ENCODE peak calls at places on chromosomes 3 and 15, in nine cellular contexts. E is K562, B is tibial nerve, F is thyroid gland, P is Peyer's patch, T is breast epithelium, I is body of pancreas, M is lower leg skin, D is suprapubic skin. S is an unnamed sample.

GRCh38 chr3:151630938-151631417 is 102.7 kb upstream of the AADACL2 start:
- DNase-seq in E (peak), B (no peak), F (no peak), P (no peak), T (no peak), I (peak), M (no peak), D (no peak), S (no peak)

GRCh38 chr3:42192334-42193200 is 73.4 kb downstream of the CCK start:
- DNase-seq in E (no peak), B (no peak), F (no peak), P (no peak), T (no peak), I (no peak), M (no peak), D (no peak), S (peak)

GRCh38 chr3:190369701-190370295 is 18.2 kb upstream of the CLDN16 start:
- DNase-seq in E (no peak), B (no peak), F (no peak), P (no peak), T (no peak), I (no peak), M (no peak), D (no peak), S (no peak)

GRCh38 chr3:68935778-68936177 is 3.4 kb upstream of the TAFA4 start:
- DNase-seq in E (no peak), B (no peak), F (no peak), P (no peak), T (no peak), I (no peak), M (no peak), D (no peak), S (no peak)

GRCh38 chr3:66406186-66406585 is 94.6 kb downstream of the LRIG1 start:
- DNase-seq in E (no peak), B (no peak), F (no peak), P (peak), T (no peak), I (no peak), M (no peak), D (no peak), S (no peak)

GRCh38 chr3:100521439-100521845 is 29.0 kb downstream of the TMEM45A start:
- DNase-seq in E (no peak), B (no peak), F (no peak), P (no peak), T (peak), I (no peak), M (peak), D (no peak), S (no peak)

GRCh38 chr15:73906346-73907017 is 19.8 kb upstream of the LOXL1 start:
- DNase-seq in E (no peak), B (no peak), F (no peak), P (peak), T (no peak), I (no peak), M (no peak), D (no peak), S (no peak)

GRCh38 chr3:49916686-49917085 is 12.9 kb downstream of the MON1A start:
- DNase-seq in E (no peak), B (no peak), F (no peak), P (no peak), T (no peak), I (no peak), M (no peak), D (no peak), S (no peak)

GRCh38 chr3:128805771-128806170 is 73.6 kb upstream of the ACAD9 start:
- DNase-seq in E (no peak), B (no peak), F (no peak), P (no peak), T (no peak), I (no peak), M (no peak), D (no peak), S (no peak)

GRCh38 chr3:51436998-51437639 is 46.0 kb downstream of the RBM15B start:
- DNase-seq in E (no peak), B (no peak), F (no peak), P (no peak), T (no peak), I (no peak), M (no peak), D (no peak), S (peak)

GRCh38 chr3:160622263-160623045 is 54.5 kb upstream of the ARL14 start:
- DNase-seq in E (no peak), B (no peak), F (no peak), P (no peak), T (no peak), I (no peak), M (no peak), D (no peak), S (no peak)

GRCh38 chr15:41928100-41928499 is 34.2 kb upstream of the SPTBN5 start:
- DNase-seq in E (no peak), B (no peak), F (no peak), P (no peak), T (no peak), I (no peak), M (no peak), D (no peak), S (no peak)

GRCh38 chr15:41928637-41929620 is 35.1 kb upstream of the SPTBN5 start:
- DNase-seq in E (no peak), B (no peak), F (peak), P (no peak), T (no peak), I (no peak), M (peak), D (no peak), S (no peak)

GRCh38 chr15:41927516-41927915 is 33.7 kb upstream of the SPTBN5 start:
- DNase-seq in E (no peak), B (no peak), F (no peak), P (no peak), T (no peak), I (no peak), M (no peak), D (no peak), S (no peak)

GRCh38 chr15:41925209-41925608 is 31.4 kb upstream of the SPTBN5 start:
- DNase-seq in E (no peak), B (no peak), F (no peak), P (no peak), T (peak), I (no peak), M (no peak), D (no peak), S (no peak)

DNA sequence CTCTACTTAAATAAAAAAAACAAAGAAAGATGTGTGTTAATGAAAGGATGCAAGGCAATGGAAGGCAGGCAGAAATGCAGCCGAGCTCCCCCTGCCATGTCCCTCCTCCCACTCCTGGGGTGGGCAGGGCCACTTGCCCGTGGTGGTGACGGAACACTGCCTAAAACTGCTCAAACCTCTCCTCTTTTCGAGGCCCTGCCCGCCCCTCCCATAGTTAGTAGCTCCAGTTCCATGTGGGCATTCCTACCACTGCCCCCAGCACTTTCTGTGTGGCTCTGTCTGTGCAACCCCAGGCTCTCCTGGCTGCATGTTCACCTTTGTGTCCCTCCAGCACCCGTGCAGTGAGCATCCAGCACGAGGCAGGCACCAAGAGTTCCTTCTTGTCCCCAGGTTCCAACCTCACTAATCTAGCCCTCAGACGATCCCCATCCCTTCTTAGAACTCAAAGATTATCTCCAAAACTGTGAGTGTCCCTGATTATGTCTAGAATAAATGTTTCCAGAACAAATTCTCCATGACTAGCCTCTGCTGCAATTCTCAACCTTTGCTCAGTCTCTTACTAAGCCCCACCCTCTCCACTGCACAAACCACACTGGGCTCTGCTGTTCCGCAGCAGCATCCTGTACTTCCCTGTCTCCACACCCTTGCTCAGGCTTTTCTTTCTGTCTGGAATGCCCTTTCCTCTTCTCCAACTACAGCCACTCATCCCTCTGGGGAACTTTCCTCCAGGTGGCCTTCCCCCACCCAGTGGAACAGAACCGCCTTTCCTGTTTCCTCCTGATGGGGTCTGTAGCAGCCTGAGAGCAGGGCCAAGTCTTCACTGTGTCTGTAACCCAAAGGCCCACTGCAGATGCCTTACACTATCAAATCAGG is 32.6 kb upstream of the SPTBN5 start:
- DNase-seq in E (no peak), B (no peak), F (no peak), P (no peak), T (no peak), I (no peak), M (no peak), D (no peak), S (no peak)
- TF ChIP-seq POLR2A in E (no peak), B (no peak), F (no peak), P (no peak), T (no peak), I (no peak), M (no peak), D (no peak), S (no peak)

DNA sequence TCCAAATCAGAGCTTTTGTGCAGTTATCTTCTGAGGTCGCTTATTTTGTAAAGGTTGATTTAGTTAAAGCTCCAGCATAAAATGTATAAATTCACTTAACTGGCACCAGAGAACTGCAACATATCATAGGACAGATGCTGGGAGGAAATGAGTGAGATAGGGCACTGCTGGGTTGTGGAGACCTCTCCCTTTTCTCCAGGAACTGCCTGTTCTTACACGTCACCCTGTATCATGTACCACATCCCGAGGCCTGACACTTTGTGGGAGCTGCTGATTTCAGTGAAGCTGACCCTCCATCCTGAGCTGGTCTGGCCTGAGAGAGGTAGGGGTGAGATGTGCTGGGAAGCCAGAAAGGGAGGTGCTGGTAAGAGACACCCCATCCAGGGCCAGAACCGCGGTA is 213.8 kb upstream of the FEZF2 start:
- DNase-seq in E (no peak), B (no peak), F (no peak), P (no peak), T (no peak), I (no peak), M (no peak), D (no peak), S (no peak)
- TF ChIP-seq POLR2A in E (no peak), B (no peak), F (no peak), P (no peak), T (no peak), I (no peak), M (no peak), D (no peak), S (no peak)

GRCh38 chr3:184344579-184345350 is 7.4 kb downstream of the FAM131A start:
- DNase-seq in E (no peak), B (no peak), F (peak), P (no peak), T (no peak), I (no peak), M (no peak), D (no peak), S (no peak)

GRCh38 chr3:184346480-184346879 is 9.1 kb downstream of the FAM131A start:
- DNase-seq in E (no peak), B (no peak), F (no peak), P (no peak), T (no peak), I (no peak), M (no peak), D (no peak), S (no peak)

GRCh38 chr3:184347321-184348056 is 10.1 kb downstream of the FAM131A start:
- DNase-seq in E (no peak), B (no peak), F (peak), P (no peak), T (no peak), I (no peak), M (no peak), D (no peak), S (no peak)

GRCh38 chr3:184348057-184348382 is 10.6 kb downstream of the FAM131A start:
- DNase-seq in E (no peak), B (no peak), F (peak), P (no peak), T (no peak), I (no peak), M (no peak), D (no peak), S (no peak)

DNA sequence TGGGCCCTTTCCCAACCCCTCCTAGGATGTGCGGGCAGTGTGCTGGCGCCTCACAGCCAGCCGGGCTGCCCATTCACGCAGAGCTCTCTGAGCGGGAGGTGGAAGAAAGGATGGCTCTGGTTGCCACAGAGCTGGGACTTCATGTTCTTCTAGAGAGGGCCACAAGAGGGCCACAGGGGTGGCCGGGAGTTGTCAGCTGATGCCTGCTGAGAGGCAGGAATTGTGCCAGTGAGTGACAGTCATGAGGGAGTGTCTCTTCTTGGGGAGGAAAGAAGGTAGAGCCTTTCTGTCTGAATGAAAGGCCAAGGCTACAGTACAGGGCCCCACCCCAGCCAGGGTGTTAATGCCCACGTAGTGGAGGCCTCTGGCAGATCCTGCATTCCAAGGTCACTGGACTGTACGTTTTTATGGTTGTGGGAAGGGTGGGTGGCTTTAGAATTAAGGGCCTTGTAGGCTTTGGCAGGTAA is 8.3 kb downstream of the FAM131A start:
- DNase-seq in E (peak), B (no peak), F (peak), P (peak), T (peak), I (peak), M (peak), D (no peak), S (peak)
- TF ChIP-seq POLR2A in E (no peak), B (peak), F (peak), P (peak), T (no peak), I (no peak), M (no peak), D (no peak), S (no peak)

GRCh38 chr15:63048986-63049665 is 6.6 kb downstream of the TPM1 start:
- DNase-seq in E (no peak), B (no peak), F (peak), P (peak), T (peak), I (peak), M (peak), D (no peak), S (no peak)
- TF ChIP-seq POLR2A in E (no peak), B (no peak), F (no peak), P (peak), T (no peak), I (no peak), M (no peak), D (no peak), S (no peak)

GRCh38 chr3:16338124-16338523 is 73.1 kb downstream of the OXNAD1 start:
- DNase-seq in E (no peak), B (no peak), F (no peak), P (no peak), T (no peak), I (peak), M (no peak), D (no peak), S (no peak)
- TF ChIP-seq POLR2A in E (no peak), B (no peak), F (no peak), P (no peak), T (no peak), I (no peak), M (no peak), D (no peak), S (no peak)